ENCODE peak calls at places on chromosomes 13 and 19, in ten cellular contexts. V is activated naive CD4-positive, alpha-beta T cell treated with anti-CD3 and anti-CD28 coated beads for 36 hours; W is HAP-1; L is T-helper 1 cell; T is left ventricle myocardium inferior; A is testis; M is HuH-7; Z is AG10803; X is astrocyte of the spinal cord; J is lung microvascular endothelial cell. P is an unnamed sample.

GRCh38 chr13:98144501-98145350 is 1.8 kb downstream of the FARP1 start:
- DNase-seq in V (no peak), T (no peak), X (peak; percentile 60), M (no peak), L (no peak), W (peak; percentile 73), J (peak; percentile 57), A (no peak), Z (peak; percentile 69), P (no peak)

GRCh38 chr13:72920097-72920496 is 138.2 kb downstream of the PIBF1 start:
- DNase-seq in X (no peak), J (no peak), A (no peak), T (peak; percentile 32), L (no peak), V (no peak), W (no peak), M (no peak), Z (peak; percentile 56), P (no peak)

GRCh38 chr19:33055718-33056117 is 9.0 kb downstream of the RHPN2 start:
- DNase-seq in Z (no peak), W (no peak), J (no peak), V (no peak), A (no peak), M (no peak), T (no peak), L (no peak), X (no peak), P (no peak)

GRCh38 chr13:97125810-97126738 is 96.1 kb upstream of the MBNL2 start:
- DNase-seq in Z (peak; percentile 71), M (no peak), J (no peak), V (peak; percentile 57), T (peak; percentile 23), X (peak; percentile 48), L (no peak), A (no peak), W (no peak), P (no peak)

GRCh38 chr13:47518530-47518929 is 482.5 kb downstream of the SUCLA2 start:
- DNase-seq in W (no peak), J (no peak), X (no peak), L (no peak), A (no peak), V (no peak), M (no peak), T (no peak), Z (no peak), P (no peak)

GRCh38 chr19:55418185-55418584 is 10.6 kb upstream of the UBE2S start:
- DNase-seq in A (peak; percentile 75), J (peak; percentile 82), M (peak; percentile 85), L (peak; percentile 25), X (peak; percentile 82), T (no peak), W (peak; percentile 70), V (peak; percentile 73), Z (peak; percentile 84), P (peak; percentile 47)

GRCh38 chr13:51137250-51137649 is 26.2 kb upstream of the C13orf42 start:
- DNase-seq in T (no peak), L (no peak), J (no peak), M (no peak), X (no peak), A (no peak), Z (no peak), W (no peak), V (no peak), P (no peak)

GRCh38 chr19:58492265-58492664 is 16.1 kb downstream of the ZNF446 start:
- DNase-seq in W (no peak), X (no peak), V (no peak), L (no peak), T (no peak), M (no peak), Z (no peak), J (no peak), A (no peak), P (no peak)

GRCh38 chr13:39468306-39468705 is 134.7 kb downstream of the LHFPL6 start:
- DNase-seq in J (no peak), X (no peak), W (no peak), V (no peak), Z (no peak), L (no peak), A (no peak), T (no peak), M (no peak), P (no peak)

GRCh38 chr19:17943284-17944221 is 10.7 kb downstream of the CCDC124 start:
- DNase-seq in X (no peak), J (no peak), T (peak; percentile 17), M (no peak), V (no peak), Z (no peak), A (peak; percentile 67), W (no peak), L (no peak), P (no peak)

GRCh38 chr19:55071913-55072312 is 3.8 kb upstream of the EPS8L1 start:
- DNase-seq in W (no peak), L (no peak), J (no peak), Z (no peak), M (no peak), A (no peak), V (no peak), X (no peak), T (no peak), P (no peak)

GRCh38 chr13:100490692-100491091 is 97.9 kb downstream of the GGACT start:
- DNase-seq in W (no peak), V (no peak), A (no peak), X (peak; percentile 49), T (no peak), J (peak; percentile 9), L (no peak), Z (no peak), M (no peak), P (no peak)

GRCh38 chr13:24997367-24997967 is 98.5 kb upstream of the PABPC3 start:
- DNase-seq in A (peak; percentile 54), M (no peak), T (no peak), V (peak; percentile 35), J (peak; percentile 53), L (no peak), Z (peak; percentile 28), W (peak; percentile 35), X (peak; percentile 40), P (no peak)

GRCh38 chr13:27403252-27403678 is 21.2 kb upstream of the GTF3A start:
- DNase-seq in M (no peak), L (no peak), J (no peak), Z (peak; percentile 98), A (no peak), W (peak; percentile 70), X (peak; percentile 50), T (no peak), V (no peak), P (no peak)

GRCh38 chr13:83414393-83414792 is 467.9 kb downstream of the SLITRK1 start:
- DNase-seq in J (no peak), L (no peak), A (no peak), W (no peak), V (no peak), X (no peak), Z (no peak), M (no peak), T (no peak), P (no peak)

GRCh38 chr13:58025821-58026220 is 394.3 kb downstream of the PCDH17 start:
- DNase-seq in V (no peak), J (no peak), T (no peak), L (no peak), Z (no peak), M (no peak), A (no peak), W (no peak), X (no peak), P (no peak)

GRCh38 chr13:97274782-97275252 is 52.7 kb downstream of the MBNL2 start:
- DNase-seq in A (no peak), M (no peak), T (no peak), X (peak; percentile 84), J (no peak), Z (peak; percentile 87), L (no peak), W (no peak), V (no peak), P (no peak)

GRCh38 chr13:39036212-39036611 is 1.7 kb downstream of the PROSER1 start:
- DNase-seq in A (no peak), Z (peak; percentile 5), X (peak; percentile 27), L (no peak), V (peak; percentile 51), W (peak; percentile 48), M (no peak), T (no peak), J (peak; percentile 39), P (peak; percentile 45)

GRCh38 chr19:45781282-45782161 is 768 bp downstream of the DMPK start:
- DNase-seq in T (no peak), L (no peak), Z (no peak), W (no peak), X (no peak), M (no peak), V (no peak), A (no peak), J (no peak), P (no peak)

GRCh38 chr13:113997845-113998751 is 24.2 kb upstream of the C13orf46 start:
- DNase-seq in J (peak; percentile 91), M (no peak), W (no peak), A (peak; percentile 58), V (no peak), T (peak; percentile 64), L (no peak), X (peak; percentile 25), Z (peak; percentile 64), P (no peak)

GRCh38 chr19:57841364-57841763 is 8.3 kb upstream of the ZNF587 start:
- DNase-seq in X (no peak), V (no peak), A (no peak), L (no peak), W (no peak), T (no peak), J (no peak), Z (no peak), M (no peak), P (no peak)